ENCODE peak calls at places on chromosomes 12 and 14, in six cellular contexts. One of them, this sample, is unnamed.

GRCh38 chr12:54723653-54724256 is 75.6 kb upstream of the DCD start:
- DNase-seq in esophagus muscularis mucosa: no peak
- DNase-seq in A549: no peak
- DNase-seq in ovary: no peak
- DNase-seq in neuronal stem cell: no peak
- DNase-seq in hepatocyte: no peak
- DNase-seq in this sample: no peak

GRCh38 chr12:132367401-132367851 is 38.0 kb upstream of the GALNT9 start:
- DNase-seq in esophagus muscularis mucosa: no peak
- DNase-seq in A549: no peak
- DNase-seq in ovary: no peak
- DNase-seq in neuronal stem cell: no peak
- DNase-seq in hepatocyte: no peak
- DNase-seq in this sample: no peak

GRCh38 chr14:34078117-34078743 is 127.4 kb upstream of the EGLN3 start:
- DNase-seq in esophagus muscularis mucosa: no peak
- DNase-seq in A549: peak; percentile 53
- DNase-seq in ovary: no peak
- DNase-seq in neuronal stem cell: no peak
- DNase-seq in hepatocyte: peak; percentile 35
- DNase-seq in this sample: no peak

GRCh38 chr12:123602651-123603195 is 824 bp downstream of the DDX55 start:
- DNase-seq in esophagus muscularis mucosa: no peak
- DNase-seq in A549: no peak
- DNase-seq in ovary: no peak
- DNase-seq in neuronal stem cell: no peak
- DNase-seq in hepatocyte: peak; percentile 20
- DNase-seq in this sample: no peak

GRCh38 chr14:89304972-89305703 is 111.9 kb downstream of the FOXN3 start:
- DNase-seq in esophagus muscularis mucosa: no peak
- DNase-seq in A549: no peak
- DNase-seq in ovary: peak; percentile 51
- DNase-seq in neuronal stem cell: no peak
- DNase-seq in hepatocyte: peak; percentile 37
- DNase-seq in this sample: no peak

GRCh38 chr12:121274036-121274763 is 22.3 kb downstream of the CAMKK2 start:
- DNase-seq in esophagus muscularis mucosa: no peak
- DNase-seq in A549: no peak
- DNase-seq in ovary: no peak
- DNase-seq in neuronal stem cell: no peak
- DNase-seq in hepatocyte: no peak
- DNase-seq in this sample: no peak

GRCh38 chr12:57127710-57128518 is at the start of gene LRP1:
- DNase-seq in esophagus muscularis mucosa: peak; percentile 97
- DNase-seq in A549: peak; percentile 89
- DNase-seq in ovary: peak; percentile 94
- DNase-seq in neuronal stem cell: peak; percentile 81
- DNase-seq in hepatocyte: peak; percentile 94
- DNase-seq in this sample: peak; percentile 71

GRCh38 chr14:60681271-60681670 is 32.0 kb upstream of the SIX1 start:
- DNase-seq in esophagus muscularis mucosa: no peak
- DNase-seq in A549: no peak
- DNase-seq in ovary: no peak
- DNase-seq in neuronal stem cell: no peak
- DNase-seq in hepatocyte: no peak
- DNase-seq in this sample: no peak

GRCh38 chr12:97299867-97300266 is 162.7 kb upstream of the RMST start:
- DNase-seq in esophagus muscularis mucosa: peak; percentile 8
- DNase-seq in A549: no peak
- DNase-seq in ovary: no peak
- DNase-seq in neuronal stem cell: no peak
- DNase-seq in hepatocyte: peak; percentile 23
- DNase-seq in this sample: no peak

GRCh38 chr12:122423258-122424165 is 1.0 kb upstream of the CLIP1 start:
- DNase-seq in esophagus muscularis mucosa: peak; percentile 92
- DNase-seq in A549: no peak
- DNase-seq in ovary: no peak
- DNase-seq in neuronal stem cell: peak; percentile 84
- DNase-seq in hepatocyte: peak; percentile 50
- DNase-seq in this sample: no peak

GRCh38 chr14:90578283-90578985 is 181.6 kb downstream of the CALM1 start:
- DNase-seq in esophagus muscularis mucosa: no peak
- DNase-seq in A549: no peak
- DNase-seq in ovary: no peak
- DNase-seq in neuronal stem cell: no peak
- DNase-seq in hepatocyte: no peak
- DNase-seq in this sample: no peak

GRCh38 chr12:39619316-39619659 is 315 bp downstream of the ABCD2 start:
- DNase-seq in esophagus muscularis mucosa: no peak
- DNase-seq in A549: no peak
- DNase-seq in ovary: no peak
- DNase-seq in neuronal stem cell: no peak
- DNase-seq in hepatocyte: no peak
- DNase-seq in this sample: no peak

GRCh38 chr12:104738371-104738710 is 219.7 kb downstream of the SLC41A2 start:
- DNase-seq in esophagus muscularis mucosa: no peak
- DNase-seq in A549: no peak
- DNase-seq in ovary: no peak
- DNase-seq in neuronal stem cell: no peak
- DNase-seq in hepatocyte: no peak
- DNase-seq in this sample: no peak

GRCh38 chr12:26773313-26774104 is 59.5 kb downstream of the ITPR2 start:
- DNase-seq in esophagus muscularis mucosa: no peak
- DNase-seq in A549: no peak
- DNase-seq in ovary: no peak
- DNase-seq in neuronal stem cell: no peak
- DNase-seq in hepatocyte: no peak
- DNase-seq in this sample: no peak

GRCh38 chr12:20320552-20320951 is 47.8 kb upstream of the PDE3A start:
- DNase-seq in esophagus muscularis mucosa: no peak
- DNase-seq in A549: no peak
- DNase-seq in ovary: no peak
- DNase-seq in neuronal stem cell: no peak
- DNase-seq in hepatocyte: no peak
- DNase-seq in this sample: no peak

GRCh38 chr14:68789798-68790655 is 2.8 kb downstream of the ZFP36L1 start:
- DNase-seq in esophagus muscularis mucosa: no peak
- DNase-seq in A549: no peak
- DNase-seq in ovary: no peak
- DNase-seq in neuronal stem cell: no peak
- DNase-seq in hepatocyte: peak; percentile 48
- DNase-seq in this sample: no peak

GRCh38 chr14:56065621-56066295 is 52.5 kb upstream of the PELI2 start:
- DNase-seq in esophagus muscularis mucosa: no peak
- DNase-seq in A549: no peak
- DNase-seq in ovary: no peak
- DNase-seq in neuronal stem cell: no peak
- DNase-seq in hepatocyte: no peak
- DNase-seq in this sample: no peak

GRCh38 chr12:9751204-9752144 is 9.2 kb downstream of the CD69 start:
- DNase-seq in esophagus muscularis mucosa: no peak
- DNase-seq in A549: peak; percentile 36
- DNase-seq in ovary: no peak
- DNase-seq in neuronal stem cell: no peak
- DNase-seq in hepatocyte: no peak
- DNase-seq in this sample: no peak

GRCh38 chr14:34713681-34714319 is 593 bp downstream of the CFL2 start:
- DNase-seq in esophagus muscularis mucosa: no peak
- DNase-seq in A549: no peak
- DNase-seq in ovary: peak; percentile 49
- DNase-seq in neuronal stem cell: peak; percentile 21
- DNase-seq in hepatocyte: peak; percentile 69
- DNase-seq in this sample: no peak

GRCh38 chr14:100664841-100665425 is 61.8 kb upstream of the DLK1 start:
- DNase-seq in esophagus muscularis mucosa: no peak
- DNase-seq in A549: no peak
- DNase-seq in ovary: peak; percentile 82
- DNase-seq in neuronal stem cell: no peak
- DNase-seq in hepatocyte: peak; percentile 48
- DNase-seq in this sample: no peak

GRCh38 chr14:69299286-69300035 is 39.5 kb downstream of the GALNT16 start:
- DNase-seq in esophagus muscularis mucosa: no peak
- DNase-seq in A549: no peak
- DNase-seq in ovary: no peak
- DNase-seq in neuronal stem cell: no peak
- DNase-seq in hepatocyte: no peak
- DNase-seq in this sample: no peak

DNA sequence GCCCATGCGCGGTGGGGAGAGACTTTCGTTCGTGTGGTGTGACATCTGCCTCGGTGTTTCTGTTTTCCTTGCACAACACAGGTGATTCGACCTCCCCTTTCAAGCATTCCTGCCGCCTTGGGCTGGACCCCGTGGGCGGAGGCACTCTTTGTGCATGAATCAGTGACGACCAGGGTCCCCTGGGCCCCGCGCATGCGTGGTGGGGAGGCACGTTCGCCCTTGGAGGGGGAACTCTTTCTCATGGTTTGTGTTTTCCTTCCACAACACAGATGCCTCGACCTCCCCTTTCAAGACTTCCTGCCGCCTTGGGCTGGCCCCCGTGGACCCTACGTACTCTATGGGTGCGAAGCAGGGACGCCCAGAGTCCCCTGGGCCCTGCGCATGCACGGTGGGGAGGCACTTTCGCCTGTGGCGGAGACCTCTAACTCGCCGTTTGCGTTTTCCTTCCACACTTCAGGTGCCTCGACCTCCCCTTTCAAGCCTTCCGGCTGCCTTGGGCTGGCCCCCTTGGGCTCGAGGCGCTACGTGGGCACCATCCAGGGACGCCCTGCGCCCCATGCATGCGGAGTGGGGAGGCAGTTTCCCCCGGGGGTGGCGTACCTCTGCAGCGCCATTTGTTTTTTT is 340.9 kb downstream of the ALG10 start:
- DNase-seq in esophagus muscularis mucosa: no peak
- DNase-seq in A549: peak; percentile 74
- DNase-seq in ovary: no peak
- DNase-seq in neuronal stem cell: no peak
- DNase-seq in hepatocyte: no peak
- DNase-seq in this sample: no peak
- H3K9me3 ChIP-seq in esophagus muscularis mucosa: peaks cover 30% of the 10 kb centered on the region
- H3K9me3 ChIP-seq in A549: no peaks in the 10 kb centered on the region
- H3K9me3 ChIP-seq in ovary: no peaks in the 10 kb centered on the region
- H3K9me3 ChIP-seq in neuronal stem cell: no peaks in the 10 kb centered on the region
- H3K9me3 ChIP-seq in hepatocyte: no peaks in the 10 kb centered on the region
- H3K9me3 ChIP-seq in this sample: no peaks in the 10 kb centered on the region

GRCh38 chr14:105941226-105942166 is 415.1 kb downstream of the TMEM121 start:
- DNase-seq in esophagus muscularis mucosa: peak; percentile 75
- DNase-seq in A549: no peak
- DNase-seq in ovary: no peak
- DNase-seq in neuronal stem cell: no peak
- DNase-seq in hepatocyte: no peak
- DNase-seq in this sample: no peak
- H3K9me3 ChIP-seq in esophagus muscularis mucosa: peaks cover 21% of the 10 kb centered on the region
- H3K9me3 ChIP-seq in A549: peaks cover 10% of the 10 kb centered on the region
- H3K9me3 ChIP-seq in ovary: no peaks in the 10 kb centered on the region
- H3K9me3 ChIP-seq in neuronal stem cell: no peaks in the 10 kb centered on the region
- H3K9me3 ChIP-seq in hepatocyte: no peaks in the 10 kb centered on the region
- H3K9me3 ChIP-seq in this sample: no peaks in the 10 kb centered on the region

DNA sequence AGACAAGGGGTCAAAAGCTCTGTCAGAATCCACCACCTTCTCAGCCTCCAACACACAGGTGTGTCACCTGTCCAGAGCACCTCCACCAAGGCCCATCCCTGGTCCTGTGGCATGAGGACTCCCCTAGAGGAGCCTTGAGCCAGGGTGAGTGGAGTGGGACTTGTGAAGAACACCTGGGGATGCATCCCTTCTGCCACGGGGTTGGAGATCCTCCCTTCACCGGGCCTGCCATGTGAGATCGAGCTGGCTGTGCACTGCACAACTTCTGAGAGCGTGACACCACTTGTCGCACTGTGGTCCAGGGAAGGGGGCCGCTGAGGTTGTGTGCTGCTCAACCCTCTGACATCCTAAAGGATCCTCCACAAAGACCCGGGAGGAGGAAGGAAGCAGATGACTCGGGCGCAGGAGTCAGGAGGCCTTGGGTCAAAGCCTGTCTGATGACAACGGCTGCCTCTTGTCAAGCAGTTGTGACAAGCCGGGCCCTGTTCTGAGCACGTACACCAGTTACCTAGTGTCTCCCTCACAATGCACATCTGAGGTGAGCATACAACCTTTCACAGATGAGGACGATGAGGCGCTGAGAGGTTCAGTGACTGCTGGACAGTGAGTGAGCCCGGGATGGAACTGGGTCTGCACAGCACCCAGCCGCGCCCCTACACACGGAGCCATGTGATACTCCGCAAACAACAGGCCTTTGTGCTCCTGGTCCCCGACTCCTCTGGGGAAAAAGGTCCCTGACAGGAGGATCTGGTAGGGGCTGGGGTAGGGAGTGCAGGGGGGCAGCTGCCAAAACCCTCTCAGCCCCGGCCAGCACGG is 35.6 kb downstream of the CHGA start:
- DNase-seq in esophagus muscularis mucosa: no peak
- DNase-seq in A549: no peak
- DNase-seq in ovary: no peak
- DNase-seq in neuronal stem cell: no peak
- DNase-seq in hepatocyte: no peak
- DNase-seq in this sample: no peak
- H3K9me3 ChIP-seq in esophagus muscularis mucosa: no peaks in the 10 kb centered on the region
- H3K9me3 ChIP-seq in A549: no peaks in the 10 kb centered on the region
- H3K9me3 ChIP-seq in ovary: no peaks in the 10 kb centered on the region
- H3K9me3 ChIP-seq in neuronal stem cell: no peaks in the 10 kb centered on the region
- H3K9me3 ChIP-seq in hepatocyte: no peaks in the 10 kb centered on the region
- H3K9me3 ChIP-seq in this sample: no peaks in the 10 kb centered on the region

DNA sequence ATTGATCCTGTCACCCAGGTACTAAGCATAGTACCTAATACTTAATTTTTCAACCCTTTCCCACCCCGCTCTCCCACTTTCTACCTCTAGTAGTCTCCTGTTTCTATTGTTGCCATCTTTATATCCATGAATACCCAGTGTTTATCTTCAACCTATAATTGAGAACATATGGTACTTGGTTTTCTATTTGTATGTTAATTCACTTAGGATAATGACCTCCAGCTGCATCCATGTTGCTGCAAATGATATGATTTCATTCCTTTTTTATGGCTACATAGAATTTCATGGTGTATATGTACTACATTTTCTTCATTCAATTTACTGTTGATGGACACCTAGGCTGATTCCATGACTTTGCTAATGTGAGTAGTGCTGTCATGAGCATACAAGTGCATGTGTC is 547.3 kb upstream of the NOVA1 start:
- DNase-seq in esophagus muscularis mucosa: no peak
- DNase-seq in A549: no peak
- DNase-seq in ovary: no peak
- DNase-seq in neuronal stem cell: no peak
- DNase-seq in hepatocyte: no peak
- DNase-seq in this sample: no peak
- H3K9me3 ChIP-seq in esophagus muscularis mucosa: no peaks in the 10 kb centered on the region
- H3K9me3 ChIP-seq in A549: no peaks in the 10 kb centered on the region
- H3K9me3 ChIP-seq in ovary: no peaks in the 10 kb centered on the region
- H3K9me3 ChIP-seq in neuronal stem cell: no peaks in the 10 kb centered on the region
- H3K9me3 ChIP-seq in hepatocyte: no peaks in the 10 kb centered on the region
- H3K9me3 ChIP-seq in this sample: peaks cover 3% of the 10 kb centered on the region

GRCh38 chr12:3040663-3041544 is 36.3 kb upstream of the TSPAN9 start:
- DNase-seq in esophagus muscularis mucosa: no peak
- DNase-seq in A549: no peak
- DNase-seq in ovary: no peak
- DNase-seq in neuronal stem cell: no peak
- DNase-seq in hepatocyte: no peak
- DNase-seq in this sample: no peak
- H3K9me3 ChIP-seq in esophagus muscularis mucosa: no peaks in the 10 kb centered on the region
- H3K9me3 ChIP-seq in A549: no peaks in the 10 kb centered on the region
- H3K9me3 ChIP-seq in ovary: no peaks in the 10 kb centered on the region
- H3K9me3 ChIP-seq in neuronal stem cell: no peaks in the 10 kb centered on the region
- H3K9me3 ChIP-seq in hepatocyte: no peaks in the 10 kb centered on the region
- H3K9me3 ChIP-seq in this sample: no peaks in the 10 kb centered on the region